ENCODE peak calls at places on chromosomes 2 and 18, in six cellular contexts. One of them, this sample, is unnamed.

GRCh38 chr2:112630268-112630667 is 15.5 kb upstream of the SLC20A1 start:
- DNase-seq in smooth muscle cell of the brain vasculature: no peak
- DNase-seq in vagina: no peak
- DNase-seq in AG08395: no peak
- DNase-seq in HFFc6: no peak
- DNase-seq in T-helper 9 cell: no peak
- DNase-seq in this sample: no peak

GRCh38 chr18:45066868-45067267 is 386.2 kb downstream of the SETBP1 start:
- DNase-seq in vagina: no peak
- DNase-seq in T-helper 9 cell: no peak
- DNase-seq in AG08395: peak
- DNase-seq in HFFc6: no peak
- DNase-seq in smooth muscle cell of the brain vasculature: no peak
- DNase-seq in this sample: no peak

GRCh38 chr18:34867520-34867919 is 157.4 kb downstream of the DTNA start:
- DNase-seq in smooth muscle cell of the brain vasculature: no peak
- DNase-seq in HFFc6: no peak
- DNase-seq in T-helper 9 cell: no peak
- DNase-seq in vagina: no peak
- DNase-seq in AG08395: no peak
- DNase-seq in this sample: no peak

GRCh38 chr2:231926761-231927565 is 767 bp upstream of the NPPC start:
- DNase-seq in AG08395: no peak
- DNase-seq in T-helper 9 cell: no peak
- DNase-seq in vagina: no peak
- DNase-seq in HFFc6: no peak
- DNase-seq in smooth muscle cell of the brain vasculature: no peak
- DNase-seq in this sample: peak

GRCh38 chr18:24176727-24177416 is 38.0 kb downstream of the CABYR start:
- DNase-seq in vagina: no peak
- DNase-seq in T-helper 9 cell: peak
- DNase-seq in AG08395: peak
- DNase-seq in HFFc6: peak
- DNase-seq in smooth muscle cell of the brain vasculature: no peak
- DNase-seq in this sample: peak

GRCh38 chr18:3688682-3689081 is 238.7 kb downstream of the TGIF1 start:
- DNase-seq in HFFc6: peak
- DNase-seq in vagina: no peak
- DNase-seq in AG08395: peak
- DNase-seq in T-helper 9 cell: no peak
- DNase-seq in smooth muscle cell of the brain vasculature: peak
- DNase-seq in this sample: peak

GRCh38 chr2:26720322-26721166 is 28.0 kb downstream of the KCNK3 start:
- DNase-seq in T-helper 9 cell: no peak
- DNase-seq in AG08395: peak
- DNase-seq in HFFc6: peak
- DNase-seq in smooth muscle cell of the brain vasculature: no peak
- DNase-seq in vagina: no peak
- DNase-seq in this sample: peak

GRCh38 chr2:53711271-53711780 is 56.3 kb upstream of the CHAC2 start:
- DNase-seq in T-helper 9 cell: no peak
- DNase-seq in AG08395: no peak
- DNase-seq in vagina: no peak
- DNase-seq in smooth muscle cell of the brain vasculature: no peak
- DNase-seq in HFFc6: no peak
- DNase-seq in this sample: no peak

GRCh38 chr2:43131051-43131889 is 95.1 kb downstream of the ZFP36L2 start:
- DNase-seq in HFFc6: peak
- DNase-seq in smooth muscle cell of the brain vasculature: no peak
- DNase-seq in T-helper 9 cell: peak
- DNase-seq in vagina: no peak
- DNase-seq in AG08395: peak
- DNase-seq in this sample: peak

GRCh38 chr2:137228566-137228965 is 463.2 kb downstream of the THSD7B start:
- DNase-seq in AG08395: no peak
- DNase-seq in T-helper 9 cell: no peak
- DNase-seq in vagina: no peak
- DNase-seq in smooth muscle cell of the brain vasculature: no peak
- DNase-seq in HFFc6: peak
- DNase-seq in this sample: peak

GRCh38 chr2:25576596-25576995 is 96.8 kb downstream of the DTNB start:
- DNase-seq in smooth muscle cell of the brain vasculature: no peak
- DNase-seq in AG08395: no peak
- DNase-seq in vagina: no peak
- DNase-seq in HFFc6: no peak
- DNase-seq in T-helper 9 cell: no peak
- DNase-seq in this sample: no peak

GRCh38 chr2:201984800-201985525 is 48.7 kb upstream of the FZD7 start:
- DNase-seq in vagina: no peak
- DNase-seq in HFFc6: no peak
- DNase-seq in T-helper 9 cell: no peak
- DNase-seq in smooth muscle cell of the brain vasculature: no peak
- DNase-seq in AG08395: no peak
- DNase-seq in this sample: no peak

GRCh38 chr2:98731709-98732349 is 897 bp upstream of the MGAT4A start:
- DNase-seq in HFFc6: no peak
- DNase-seq in vagina: no peak
- DNase-seq in smooth muscle cell of the brain vasculature: no peak
- DNase-seq in T-helper 9 cell: no peak
- DNase-seq in AG08395: no peak
- DNase-seq in this sample: no peak

This sample was measured in kidney glomerular epithelial cell.